ENCODE peak calls at places on chromosomes 5 and 9, in seven cellular contexts. One of them, this sample, is unnamed.

GRCh38 chr5:142685418-142686209 is at the start of gene FGF1:
- DNase-seq in HFFc6: no peak
- DNase-seq in NCI-H1694: no peak
- DNase-seq in ELR: no peak
- DNase-seq in effector memory CD8-positive, alpha-beta T cell: no peak
- DNase-seq in neuronal stem cell: no peak
- DNase-seq in EL: no peak
- DNase-seq in this sample: no peak

GRCh38 chr9:134638503-134639090 is 3.0 kb upstream of the COL5A1 start:
- DNase-seq in HFFc6: no peak
- DNase-seq in EL: no peak
- DNase-seq in ELR: no peak
- DNase-seq in NCI-H1694: no peak
- DNase-seq in neuronal stem cell: no peak
- DNase-seq in effector memory CD8-positive, alpha-beta T cell: no peak
- DNase-seq in this sample: no peak

GRCh38 chr9:135992486-135993408 is 31.6 kb upstream of the UBAC1 start:
- DNase-seq in EL: peak
- DNase-seq in NCI-H1694: no peak
- DNase-seq in neuronal stem cell: peak
- DNase-seq in HFFc6: peak
- DNase-seq in ELR: peak
- DNase-seq in effector memory CD8-positive, alpha-beta T cell: peak
- DNase-seq in this sample: peak

GRCh38 chr5:180116077-180116375 is 44.5 kb upstream of the RNF130 start:
- DNase-seq in EL: no peak
- DNase-seq in HFFc6: no peak
- DNase-seq in neuronal stem cell: no peak
- DNase-seq in ELR: no peak
- DNase-seq in NCI-H1694: no peak
- DNase-seq in effector memory CD8-positive, alpha-beta T cell: no peak
- DNase-seq in this sample: no peak

GRCh38 chr9:130735566-130735965 is 42.0 kb downstream of the EXOSC2 start:
- DNase-seq in neuronal stem cell: no peak
- DNase-seq in ELR: no peak
- DNase-seq in NCI-H1694: no peak
- DNase-seq in effector memory CD8-positive, alpha-beta T cell: no peak
- DNase-seq in HFFc6: no peak
- DNase-seq in EL: no peak
- DNase-seq in this sample: no peak

GRCh38 chr9:108703414-108703813 is 152.4 kb downstream of the ACTL7B start:
- DNase-seq in NCI-H1694: no peak
- DNase-seq in HFFc6: no peak
- DNase-seq in EL: no peak
- DNase-seq in effector memory CD8-positive, alpha-beta T cell: no peak
- DNase-seq in neuronal stem cell: no peak
- DNase-seq in ELR: no peak
- DNase-seq in this sample: no peak

GRCh38 chr5:68499952-68500351 is 284.4 kb downstream of the PIK3R1 start:
- DNase-seq in ELR: peak
- DNase-seq in HFFc6: peak
- DNase-seq in EL: peak
- DNase-seq in neuronal stem cell: no peak
- DNase-seq in effector memory CD8-positive, alpha-beta T cell: no peak
- DNase-seq in NCI-H1694: no peak
- DNase-seq in this sample: no peak

GRCh38 chr5:99081711-99082110 is 152.9 kb upstream of the CHD1 start:
- DNase-seq in ELR: no peak
- DNase-seq in effector memory CD8-positive, alpha-beta T cell: no peak
- DNase-seq in neuronal stem cell: no peak
- DNase-seq in HFFc6: no peak
- DNase-seq in NCI-H1694: no peak
- DNase-seq in EL: no peak
- DNase-seq in this sample: no peak

GRCh38 chr9:131167936-131168335 is 42.5 kb downstream of the NUP214 start:
- DNase-seq in NCI-H1694: no peak
- DNase-seq in ELR: no peak
- DNase-seq in effector memory CD8-positive, alpha-beta T cell: no peak
- DNase-seq in neuronal stem cell: no peak
- DNase-seq in EL: no peak
- DNase-seq in HFFc6: no peak
- DNase-seq in this sample: no peak

GRCh38 chr9:88905506-88905905 is 85.8 kb upstream of the S1PR3 start:
- DNase-seq in ELR: peak
- DNase-seq in EL: no peak
- DNase-seq in neuronal stem cell: no peak
- DNase-seq in HFFc6: no peak
- DNase-seq in NCI-H1694: no peak
- DNase-seq in effector memory CD8-positive, alpha-beta T cell: no peak
- DNase-seq in this sample: no peak

GRCh38 chr5:149345147-149345891 is at the start of gene GRPEL2:
- DNase-seq in EL: peak
- DNase-seq in effector memory CD8-positive, alpha-beta T cell: peak
- DNase-seq in NCI-H1694: peak
- DNase-seq in HFFc6: peak
- DNase-seq in neuronal stem cell: peak
- DNase-seq in ELR: peak
- DNase-seq in this sample: peak

GRCh38 chr9:752201-752600 is 89.3 kb upstream of the DMRT1 start:
- DNase-seq in ELR: peak
- DNase-seq in effector memory CD8-positive, alpha-beta T cell: no peak
- DNase-seq in NCI-H1694: no peak
- DNase-seq in EL: peak
- DNase-seq in neuronal stem cell: no peak
- DNase-seq in HFFc6: peak
- DNase-seq in this sample: no peak

GRCh38 chr5:76606665-76607064 is 16.5 kb downstream of the F2RL2 start:
- DNase-seq in EL: no peak
- DNase-seq in NCI-H1694: no peak
- DNase-seq in ELR: no peak
- DNase-seq in HFFc6: no peak
- DNase-seq in neuronal stem cell: no peak
- DNase-seq in effector memory CD8-positive, alpha-beta T cell: no peak
- DNase-seq in this sample: no peak

GRCh38 chr9:84708400-84708799 is 38.9 kb downstream of the NTRK2 start:
- DNase-seq in neuronal stem cell: no peak
- DNase-seq in HFFc6: no peak
- DNase-seq in effector memory CD8-positive, alpha-beta T cell: no peak
- DNase-seq in EL: no peak
- DNase-seq in NCI-H1694: no peak
- DNase-seq in ELR: no peak
- DNase-seq in this sample: peak

GRCh38 chr9:134642385-134643181 is 980 bp downstream of the COL5A1 start:
- DNase-seq in neuronal stem cell: peak
- DNase-seq in ELR: peak
- DNase-seq in HFFc6: peak
- DNase-seq in effector memory CD8-positive, alpha-beta T cell: no peak
- DNase-seq in EL: peak
- DNase-seq in NCI-H1694: no peak
- DNase-seq in this sample: peak

GRCh38 chr9:85742630-85742928 is 825 bp upstream of the AGTPBP1 start:
- DNase-seq in neuronal stem cell: no peak
- DNase-seq in NCI-H1694: no peak
- DNase-seq in effector memory CD8-positive, alpha-beta T cell: no peak
- DNase-seq in ELR: peak
- DNase-seq in HFFc6: peak
- DNase-seq in EL: peak
- DNase-seq in this sample: no peak

GRCh38 chr5:59793000-59793399 is 100.5 kb downstream of the PDE4D start:
- DNase-seq in EL: peak
- DNase-seq in neuronal stem cell: no peak
- DNase-seq in NCI-H1694: no peak
- DNase-seq in HFFc6: peak
- DNase-seq in effector memory CD8-positive, alpha-beta T cell: no peak
- DNase-seq in ELR: peak
- DNase-seq in this sample: no peak

GRCh38 chr9:76026796-76027195 is 136.3 kb downstream of the PCSK5 start:
- DNase-seq in EL: no peak
- DNase-seq in effector memory CD8-positive, alpha-beta T cell: no peak
- DNase-seq in ELR: no peak
- DNase-seq in NCI-H1694: no peak
- DNase-seq in neuronal stem cell: no peak
- DNase-seq in HFFc6: no peak
- DNase-seq in this sample: no peak

GRCh38 chr5:133696006-133696584 is 83.8 kb upstream of the FSTL4 start:
- DNase-seq in HFFc6: no peak
- DNase-seq in effector memory CD8-positive, alpha-beta T cell: no peak
- DNase-seq in neuronal stem cell: no peak
- DNase-seq in NCI-H1694: no peak
- DNase-seq in EL: no peak
- DNase-seq in ELR: no peak
- DNase-seq in this sample: no peak

GRCh38 chr5:107630184-107630583 is 40.6 kb downstream of the EFNA5 start:
- DNase-seq in neuronal stem cell: no peak
- DNase-seq in NCI-H1694: no peak
- DNase-seq in effector memory CD8-positive, alpha-beta T cell: no peak
- DNase-seq in HFFc6: no peak
- DNase-seq in EL: no peak
- DNase-seq in ELR: no peak
- DNase-seq in this sample: no peak

GRCh38 chr5:181086410-181087229 is 44.3 kb downstream of the OR2V1 start:
- DNase-seq in neuronal stem cell: no peak
- DNase-seq in EL: no peak
- DNase-seq in effector memory CD8-positive, alpha-beta T cell: no peak
- DNase-seq in HFFc6: no peak
- DNase-seq in ELR: no peak
- DNase-seq in NCI-H1694: no peak
- DNase-seq in this sample: no peak

This sample was measured in NT2/D1.